ENCODE peak calls at places on chromosomes 6 and 20, in ten cellular contexts. W is testis, V is endothelial cell of umbilical vein, Q is H1, M is tibial nerve, C is heart left ventricle, U is breast epithelium, R is lower leg skin, L is spleen, T is esophagus muscularis mucosa. Y is an unnamed sample.

GRCh38 chr20:34713194-34713943 is 9.2 kb downstream of the TP53INP2 start:
- DNase-seq in T (no peak), C (no peak), R (peak), L (no peak), M (no peak), V (peak), W (peak), U (no peak), Q (no peak), Y (no peak)

GRCh38 chr20:47464380-47465101 is 37.1 kb upstream of the NCOA3 start:
- DNase-seq in T (no peak), M (peak), C (peak), W (peak), V (peak), Q (no peak), L (no peak), R (peak), U (peak), Y (no peak)

GRCh38 chr6:25699649-25700048 is 47.6 kb downstream of the SCGN start:
- DNase-seq in V (no peak), M (no peak), R (no peak), U (no peak), C (no peak), W (no peak), Q (no peak), T (no peak), L (no peak), Y (no peak)

GRCh38 chr6:108030223-108030622 is 44.3 kb downstream of the OSTM1 start:
- DNase-seq in U (no peak), M (no peak), L (no peak), V (no peak), Q (no peak), T (no peak), C (no peak), R (no peak), W (no peak), Y (no peak)

GRCh38 chr20:21096321-21097043 is 9.7 kb downstream of the LINC00237 start:
- DNase-seq in U (no peak), V (peak), L (no peak), W (no peak), C (no peak), Q (no peak), T (peak), M (no peak), R (no peak), Y (no peak)

GRCh38 chr6:122829456-122829855 is 40.4 kb downstream of the SMPDL3A start:
- DNase-seq in R (no peak), M (no peak), V (no peak), Q (no peak), C (no peak), U (no peak), T (no peak), W (no peak), L (no peak), Y (no peak)

GRCh38 chr6:90989763-90990162 is 402.9 kb upstream of the MAP3K7 start:
- DNase-seq in L (no peak), W (no peak), M (no peak), U (no peak), R (no peak), V (no peak), C (no peak), T (no peak), Q (no peak), Y (no peak)

GRCh38 chr6:5450073-5450472 is 188.8 kb downstream of the FARS2 start:
- DNase-seq in T (no peak), C (no peak), R (no peak), Q (no peak), M (no peak), V (no peak), W (no peak), L (no peak), U (no peak), Y (no peak)

GRCh38 chr20:54510546-54511129 is 35.2 kb downstream of the DOK5 start:
- DNase-seq in U (peak), R (no peak), L (no peak), C (no peak), W (no peak), Q (no peak), T (no peak), M (no peak), V (no peak), Y (no peak)

GRCh38 chr6:75041381-75041780 is 164.5 kb downstream of the COL12A1 start:
- DNase-seq in Q (no peak), C (no peak), V (no peak), M (no peak), U (no peak), L (no peak), W (no peak), R (no peak), T (no peak), Y (no peak)

GRCh38 chr6:18122128-18123093 is at the start of gene NHLRC1:
- DNase-seq in Q (peak), V (peak), T (peak), C (peak), W (peak), U (peak), R (peak), L (peak), M (peak), Y (peak)

GRCh38 chr6:118896339-118897136 is 2.6 kb downstream of the ASF1A start:
- DNase-seq in C (no peak), V (peak), M (no peak), Q (no peak), L (no peak), U (no peak), W (no peak), T (no peak), R (no peak), Y (no peak)

GRCh38 chr6:139927236-139927635 is 552.8 kb upstream of the CITED2 start:
- DNase-seq in M (no peak), V (peak), U (no peak), T (no peak), R (no peak), W (no peak), Q (no peak), C (no peak), L (no peak), Y (no peak)

GRCh38 chr6:130675072-130675471 is 152.1 kb upstream of the SMLR1 start:
- DNase-seq in V (peak), R (no peak), U (no peak), T (no peak), Q (no peak), W (no peak), C (no peak), M (no peak), L (no peak), Y (no peak)

GRCh38 chr6:156396068-156396771 is 381.0 kb upstream of the ARID1B start:
- DNase-seq in C (no peak), W (no peak), U (no peak), Q (no peak), T (peak), L (no peak), R (no peak), V (no peak), M (no peak), Y (no peak)

GRCh38 chr6:11067348-11067747 is 23.2 kb upstream of the ELOVL2 start:
- DNase-seq in R (no peak), C (no peak), T (no peak), V (no peak), L (no peak), M (no peak), U (no peak), Q (no peak), W (no peak), Y (no peak)

GRCh38 chr6:95280690-95281273 is 296.6 kb upstream of the MANEA start:
- DNase-seq in W (peak), L (no peak), T (no peak), Q (no peak), V (no peak), M (no peak), R (no peak), C (no peak), U (no peak), Y (no peak)

GRCh38 chr6:87759491-87760010 is 57.5 kb upstream of the AKIRIN2 start:
- DNase-seq in T (no peak), V (peak), R (no peak), L (no peak), W (no peak), U (no peak), M (no peak), C (no peak), Q (no peak), Y (no peak)

GRCh38 chr6:5294392-5295211 is 33.3 kb downstream of the FARS2 start:
- DNase-seq in L (no peak), U (no peak), C (no peak), T (peak), M (no peak), Q (no peak), V (no peak), R (no peak), W (no peak), Y (no peak)

GRCh38 chr20:16975682-16976081 is 227.5 kb downstream of the OTOR start:
- DNase-seq in R (peak), U (no peak), T (no peak), V (no peak), M (no peak), L (no peak), W (no peak), Q (no peak), C (no peak), Y (no peak)

GRCh38 chr6:125748534-125749111 is 809 bp upstream of the HEY2 start:
- DNase-seq in M (no peak), R (no peak), L (peak), Q (no peak), T (no peak), W (no peak), U (no peak), V (peak), C (no peak), Y (no peak)

GRCh38 chr20:17442588-17442987 is 88.6 kb downstream of the BFSP1 start:
- DNase-seq in L (no peak), M (no peak), Q (no peak), T (peak), R (no peak), W (no peak), C (no peak), V (no peak), U (no peak), Y (no peak)

GRCh38 chr6:168563656-168564055 is 122.7 kb downstream of the SMOC2 start:
- DNase-seq in W (no peak), C (no peak), L (no peak), V (no peak), M (no peak), Q (no peak), T (no peak), R (peak), U (no peak), Y (no peak)

GRCh38 chr6:150652848-150653613 is 53.3 kb downstream of the PLEKHG1 start:
- DNase-seq in V (no peak), W (no peak), R (no peak), L (no peak), C (no peak), M (no peak), U (no peak), Q (no peak), T (no peak), Y (no peak)

GRCh38 chr6:41132254-41132653 is 21.9 kb downstream of the TREML1 start:
- DNase-seq in U (no peak), T (no peak), M (no peak), V (no peak), W (no peak), L (no peak), Q (no peak), C (no peak), R (no peak), Y (no peak)

GRCh38 chr6:36120979-36121706 is 9.2 kb upstream of the MAPK13 start:
- DNase-seq in W (no peak), R (peak), T (no peak), L (peak), Q (no peak), M (no peak), U (peak), V (peak), C (peak), Y (no peak)

GRCh38 chr6:136410201-136411027 is 120.8 kb upstream of the BCLAF1 start:
- DNase-seq in L (no peak), W (no peak), U (no peak), V (no peak), M (no peak), C (no peak), Q (no peak), R (no peak), T (no peak), Y (no peak)

GRCh38 chr6:79782775-79783174 is 151.6 kb downstream of the SH3BGRL2 start:
- DNase-seq in C (no peak), Q (no peak), W (no peak), R (no peak), U (no peak), L (no peak), V (no peak), T (no peak), M (no peak), Y (no peak)

GRCh38 chr20:40703981-40704530 is 15.0 kb upstream of the MAFB start:
- DNase-seq in M (no peak), C (no peak), V (no peak), L (no peak), R (peak), W (no peak), U (no peak), T (no peak), Q (no peak), Y (no peak)

GRCh38 chr6:47669684-47670515 is 28.5 kb upstream of the ADGRF4 start:
- DNase-seq in T (peak), Q (no peak), M (no peak), W (no peak), V (no peak), U (no peak), C (no peak), R (no peak), L (no peak), Y (no peak)

GRCh38 chr20:42701948-42702347 is 487.8 kb downstream of the PTPRT start:
- DNase-seq in U (no peak), M (no peak), R (no peak), T (no peak), V (no peak), W (peak), C (no peak), Q (no peak), L (no peak), Y (no peak)

GRCh38 chr6:51569594-51569993 is 517.8 kb downstream of the PKHD1 start:
- DNase-seq in T (no peak), U (no peak), Q (no peak), R (no peak), L (no peak), V (no peak), W (no peak), M (no peak), C (no peak), Y (no peak)

GRCh38 chr6:15994814-15995459 is 133.9 kb upstream of the MYLIP start:
- DNase-seq in Q (no peak), V (peak), U (no peak), T (no peak), R (peak), W (no peak), L (no peak), C (no peak), M (no peak), Y (no peak)

GRCh38 chr6:2259002-2259494 is 13.6 kb upstream of the GMDS start:
- DNase-seq in U (no peak), W (no peak), Q (no peak), M (no peak), V (no peak), C (no peak), L (no peak), R (no peak), T (peak), Y (no peak)

GRCh38 chr6:37741757-37742400 is 44.2 kb upstream of the MDGA1 start:
- DNase-seq in Q (no peak), V (peak), T (no peak), C (no peak), U (no peak), M (no peak), R (no peak), L (no peak), W (no peak), Y (no peak)

GRCh38 chr6:158646023-158646888 is 1.7 kb upstream of the DYNLT1 start:
- DNase-seq in T (peak), C (no peak), U (no peak), Q (no peak), R (peak), L (no peak), V (no peak), W (no peak), M (no peak), Y (no peak)

GRCh38 chr6:149025061-149025460 is 278.2 kb downstream of the UST start:
- DNase-seq in C (no peak), Q (no peak), U (no peak), W (no peak), M (no peak), T (no peak), V (no peak), L (no peak), R (no peak), Y (no peak)

GRCh38 chr6:149027484-149027883 is 280.7 kb downstream of the UST start:
- DNase-seq in V (no peak), Q (no peak), T (peak), W (no peak), L (no peak), R (no peak), U (no peak), M (no peak), C (no peak), Y (no peak)

GRCh38 chr6:149028767-149029405 is 282.1 kb downstream of the UST start:
- DNase-seq in L (no peak), Q (no peak), T (peak), U (no peak), R (no peak), V (peak), C (no peak), M (no peak), W (peak), Y (no peak)

GRCh38 chr6:149024361-149024760 is 277.5 kb downstream of the UST start:
- DNase-seq in M (no peak), V (no peak), Q (no peak), T (peak), W (no peak), L (no peak), U (no peak), C (no peak), R (no peak), Y (no peak)

GRCh38 chr6:149026530-149026942 is 279.7 kb downstream of the UST start:
- DNase-seq in R (no peak), T (peak), V (peak), L (no peak), U (no peak), W (peak), M (no peak), Q (no peak), C (no peak), Y (no peak)
- H3K4me3 ChIP-seq in R (no peak), T (no peak), V (no peak), L (no peak), U (no peak), W (no peak), M (no peak), Q (no peak), C (no peak), Y (no peak)

GRCh38 chr6:30722280-30723112 is 2.3 kb downstream of the TUBB start:
- DNase-seq in W (peak), C (peak), T (peak), R (peak), L (peak), Q (no peak), M (peak), U (peak), V (peak), Y (no peak)
- TF ChIP-seq POLR2A in W (no peak), C (no peak), T (no peak), R (no peak), L (no peak), Q (peak), M (no peak), U (no peak), V (peak), Y (no peak)

GRCh38 chr20:10915815-10916214 is 242.0 kb upstream of the JAG1 start:
- DNase-seq in T (no peak), C (no peak), U (no peak), M (no peak), R (no peak), W (no peak), Q (no peak), V (no peak), L (no peak), Y (no peak)

GRCh38 chr20:10917826-10918225 is 244.0 kb upstream of the JAG1 start:
- DNase-seq in T (no peak), M (no peak), C (no peak), R (no peak), W (no peak), L (no peak), U (no peak), Q (no peak), V (no peak), Y (no peak)

GRCh38 chr20:10919549-10920140 is 245.8 kb upstream of the JAG1 start:
- DNase-seq in V (no peak), T (no peak), U (no peak), R (peak), L (no peak), M (no peak), W (no peak), Q (no peak), C (no peak), Y (no peak)

GRCh38 chr20:10920396-10920795 is 246.6 kb upstream of the JAG1 start:
- DNase-seq in T (no peak), V (no peak), R (no peak), W (no peak), M (no peak), C (no peak), U (no peak), L (no peak), Q (no peak), Y (no peak)

GRCh38 chr20:10916312-10916711 is 242.5 kb upstream of the JAG1 start:
- DNase-seq in U (no peak), W (no peak), C (no peak), L (no peak), V (no peak), M (no peak), R (no peak), Q (no peak), T (no peak), Y (no peak)
- TF ChIP-seq CTCF in U (no peak), W (no peak), C (no peak), L (no peak), V (no peak), M (no peak), R (no peak), Q (no peak), T (no peak), Y (no peak)

GRCh38 chr6:109513571-109514071 is 30.6 kb upstream of the ZBTB24 start:
- DNase-seq in L (no peak), M (no peak), R (no peak), C (no peak), T (no peak), Q (peak), V (peak), W (no peak), U (no peak), Y (no peak)
- H3K4me3 ChIP-seq in L (no peak), M (no peak), R (no peak), C (no peak), T (no peak), Q (no peak), V (no peak), W (no peak), U (no peak), Y (no peak)

GRCh38 chr20:62303327-62304226 is 780 bp downstream of the ADRM1 start:
- DNase-seq in U (no peak), V (peak), T (no peak), R (no peak), M (no peak), W (peak), Q (no peak), C (no peak), L (no peak), Y (no peak)
- TF ChIP-seq POLR2A in U (no peak), V (peak), T (no peak), R (no peak), M (no peak), W (no peak), Q (no peak), C (no peak), L (no peak), Y (no peak)

GRCh38 chr6:33171096-33171888 is 21.0 kb downstream of the COL11A2 start:
- DNase-seq in T (no peak), L (peak), U (peak), W (no peak), C (no peak), V (no peak), M (no peak), R (no peak), Q (no peak), Y (no peak)

GRCh38 chr6:33170176-33171095 is 21.8 kb downstream of the COL11A2 start:
- DNase-seq in U (peak), W (no peak), Q (no peak), V (no peak), R (no peak), L (peak), M (no peak), C (no peak), T (no peak), Y (no peak)

GRCh38 chr6:33173228-33174180 is 18.8 kb downstream of the COL11A2 start:
- DNase-seq in M (no peak), U (no peak), T (no peak), W (no peak), C (no peak), R (no peak), V (no peak), L (peak), Q (no peak), Y (no peak)

GRCh38 chr6:33171889-33172203 is 20.4 kb downstream of the COL11A2 start:
- DNase-seq in R (no peak), U (no peak), W (no peak), M (no peak), Q (no peak), T (no peak), V (no peak), C (no peak), L (no peak), Y (no peak)

GRCh38 chr6:33172307-33173227 is 19.7 kb downstream of the COL11A2 start:
- DNase-seq in V (no peak), T (no peak), R (no peak), M (no peak), Q (no peak), W (no peak), U (peak), L (peak), C (no peak), Y (no peak)
- TF ChIP-seq CTCF in V (peak), T (peak), R (no peak), M (peak), Q (peak), W (no peak), U (no peak), L (no peak), C (peak), Y (peak)

DNA sequence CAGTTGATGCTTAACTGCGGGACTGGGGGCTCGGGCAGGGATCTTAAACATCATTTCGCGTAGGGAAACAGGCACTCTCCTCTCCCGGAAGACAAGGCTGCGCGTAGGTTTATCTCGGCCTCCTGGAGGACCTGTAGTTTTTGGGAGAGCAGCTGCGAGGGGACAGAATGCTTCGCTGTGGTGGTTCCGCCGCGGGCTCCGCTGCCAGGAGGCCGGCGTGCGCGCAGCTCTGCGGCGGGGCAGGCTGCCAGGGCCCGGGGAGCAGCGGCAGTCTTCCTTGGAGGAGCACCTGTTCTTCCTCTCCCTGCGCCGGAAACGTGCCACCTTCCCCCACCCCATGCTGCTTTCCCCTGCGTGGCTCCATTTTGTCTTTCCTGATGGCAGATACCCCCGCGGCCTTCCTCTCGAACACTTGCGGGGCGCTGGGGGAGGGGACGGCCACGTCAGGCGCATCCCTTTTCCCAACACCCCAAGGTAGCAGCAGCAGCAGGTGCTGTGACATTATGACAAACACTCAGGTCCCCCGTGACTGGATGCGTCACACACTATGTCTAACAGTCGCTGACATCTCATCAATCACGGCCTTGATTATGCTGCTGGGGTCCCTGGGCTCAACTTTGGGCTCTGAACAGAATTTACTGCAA is 230.7 kb upstream of the BTBD3 start:
- DNase-seq in C (peak), W (peak), R (no peak), V (peak), T (no peak), L (peak), U (no peak), M (no peak), Q (no peak), Y (no peak)
- H3K4me3 ChIP-seq in C (no peak), W (peak), R (no peak), V (peak), T (peak), L (no peak), U (peak), M (peak), Q (peak), Y (peak)

GRCh38 chr20:32626859-32627636 is 41.9 kb upstream of the NOL4L start:
- DNase-seq in W (no peak), R (no peak), C (no peak), M (no peak), Q (no peak), T (no peak), L (peak), V (no peak), U (no peak), Y (no peak)
- TF ChIP-seq POLR2A in W (no peak), R (no peak), C (no peak), M (no peak), Q (no peak), T (no peak), L (no peak), V (no peak), U (no peak), Y (no peak)